ENCODE peak calls at places on chromosomes 13 and 19, in five cellular contexts. Q is ovary, C is BJ, Z is GM12865, A is fibroblast of lung. J is an unnamed sample.

GRCh38 chr13:97944396-97945029 is 9.0 kb upstream of the IPO5 start:
- DNase-seq in Q (no peak), C (no peak), Z (no peak), A (peak), J (peak)

GRCh38 chr19:41327499-41328156 is 17.7 kb downstream of the CCDC97 start:
- DNase-seq in Q (no peak), C (no peak), Z (peak), A (peak), J (peak)

GRCh38 chr19:33906578-33907335 is 110.1 kb downstream of the KCTD15 start:
- DNase-seq in Q (peak), C (no peak), Z (no peak), A (peak), J (peak)

GRCh38 chr19:10828981-10829821 is 6.8 kb downstream of the TMED1 start:
- DNase-seq in Q (no peak), C (no peak), Z (no peak), A (no peak), J (no peak)

GRCh38 chr13:48412881-48413351 is at the start of gene LPAR6:
- DNase-seq in Q (no peak), C (peak), Z (no peak), A (peak), J (peak)

GRCh38 chr13:67229438-67230242 is 496 bp downstream of the PCDH9 start:
- DNase-seq in Q (no peak), C (no peak), Z (no peak), A (peak), J (no peak)

GRCh38 chr19:51772977-51773376 is 12.0 kb downstream of the FPR2 start:
- DNase-seq in Q (no peak), C (no peak), Z (no peak), A (no peak), J (no peak)

GRCh38 chr13:26558074-26558805 is 757 bp downstream of the WASF3 start:
- DNase-seq in Q (no peak), C (no peak), Z (no peak), A (peak), J (peak)

GRCh38 chr13:113166266-113166665 is 7.8 kb downstream of the PROZ start:
- DNase-seq in Q (no peak), C (no peak), Z (no peak), A (no peak), J (no peak)

GRCh38 chr19:36685835-36686234 is 1.6 kb upstream of the ZNF567 start:
- DNase-seq in Q (no peak), C (no peak), Z (no peak), A (no peak), J (no peak)

GRCh38 chr19:40633207-40633606 is 32.0 kb downstream of the LTBP4 start:
- DNase-seq in Q (no peak), C (peak), Z (no peak), A (peak), J (peak)

GRCh38 chr19:10936661-10937084 is 8.1 kb downstream of the TIMM29 start:
- DNase-seq in Q (peak), C (peak), Z (peak), A (peak), J (peak)

GRCh38 chr13:40562975-40563349 is 103.5 kb downstream of the FOXO1 start:
- DNase-seq in Q (no peak), C (no peak), Z (peak), A (peak), J (no peak)

GRCh38 chr19:15216363-15216762 is 15.6 kb upstream of the NOTCH3 start:
- DNase-seq in Q (no peak), C (no peak), Z (no peak), A (no peak), J (no peak)

GRCh38 chr19:55189424-55189823 is 9.3 kb upstream of the SYT5 start:
- DNase-seq in Q (no peak), C (peak), Z (no peak), A (peak), J (peak)

GRCh38 chr19:32914879-32915278 is 45.3 kb upstream of the SLC7A9 start:
- DNase-seq in Q (no peak), C (no peak), Z (no peak), A (no peak), J (peak)

GRCh38 chr19:41698746-41699230 is 9.6 kb upstream of the CEACAM5 start:
- DNase-seq in Q (no peak), C (no peak), Z (no peak), A (no peak), J (no peak)

GRCh38 chr13:106593131-106593530 is 25.2 kb upstream of the ARGLU1 start:
- DNase-seq in Q (no peak), C (no peak), Z (no peak), A (no peak), J (no peak)

GRCh38 chr13:26024558-26024957 is 27.3 kb downstream of the SHISA2 start:
- DNase-seq in Q (no peak), C (no peak), Z (no peak), A (peak), J (no peak)

GRCh38 chr13:49297338-49297737 is 49.6 kb downstream of the CDADC1 start:
- DNase-seq in Q (peak), C (no peak), Z (no peak), A (no peak), J (no peak)

GRCh38 chr13:47897411-47898050 is 103.5 kb downstream of the SUCLA2 start:
- DNase-seq in Q (no peak), C (no peak), Z (no peak), A (peak), J (peak)

GRCh38 chr19:29712744-29713516 is 2.1 kb downstream of the C19orf12 start:
- DNase-seq in Q (peak), C (no peak), Z (no peak), A (no peak), J (no peak)

GRCh38 chr19:10010247-10010691 is at the start of gene COL5A3:
- DNase-seq in Q (peak), C (no peak), Z (no peak), A (no peak), J (peak)

GRCh38 chr13:52455677-52456041 is 381 bp downstream of the CKAP2 start:
- DNase-seq in Q (peak), C (peak), Z (peak), A (peak), J (peak)

GRCh38 chr19:42655748-42656147 is 61.0 kb upstream of the CEACAM8 start:
- DNase-seq in Q (no peak), C (no peak), Z (no peak), A (no peak), J (no peak)

GRCh38 chr19:40130013-40130412 is 39.3 kb upstream of the ZNF780A start:
- DNase-seq in Q (no peak), C (no peak), Z (no peak), A (no peak), J (no peak)

GRCh38 chr19:12133069-12133468 is 7.1 kb downstream of the ZNF20 start:
- DNase-seq in Q (no peak), C (no peak), Z (no peak), A (peak), J (peak)

GRCh38 chr19:40510526-40511115 is 43.8 kb downstream of the SPTBN4 start:
- DNase-seq in Q (no peak), C (peak), Z (no peak), A (peak), J (peak)

GRCh38 chr19:39409886-39410619 is 2.4 kb upstream of the PLEKHG2 start:
- DNase-seq in Q (peak), C (no peak), Z (peak), A (peak), J (peak)

GRCh38 chr19:50381881-50382729 is 2.0 kb upstream of the POLD1 start:
- DNase-seq in Q (no peak), C (no peak), Z (no peak), A (no peak), J (no peak)

GRCh38 chr19:50380767-50381166 is 3.4 kb upstream of the POLD1 start:
- DNase-seq in Q (peak), C (no peak), Z (no peak), A (no peak), J (no peak)

GRCh38 chr19:50384685-50385535 is 763 bp downstream of the POLD1 start:
- DNase-seq in Q (no peak), C (no peak), Z (no peak), A (peak), J (peak)

GRCh38 chr19:50383852-50384684 is at the start of gene POLD1:
- DNase-seq in Q (peak), C (peak), Z (peak), A (peak), J (peak)

DNA sequence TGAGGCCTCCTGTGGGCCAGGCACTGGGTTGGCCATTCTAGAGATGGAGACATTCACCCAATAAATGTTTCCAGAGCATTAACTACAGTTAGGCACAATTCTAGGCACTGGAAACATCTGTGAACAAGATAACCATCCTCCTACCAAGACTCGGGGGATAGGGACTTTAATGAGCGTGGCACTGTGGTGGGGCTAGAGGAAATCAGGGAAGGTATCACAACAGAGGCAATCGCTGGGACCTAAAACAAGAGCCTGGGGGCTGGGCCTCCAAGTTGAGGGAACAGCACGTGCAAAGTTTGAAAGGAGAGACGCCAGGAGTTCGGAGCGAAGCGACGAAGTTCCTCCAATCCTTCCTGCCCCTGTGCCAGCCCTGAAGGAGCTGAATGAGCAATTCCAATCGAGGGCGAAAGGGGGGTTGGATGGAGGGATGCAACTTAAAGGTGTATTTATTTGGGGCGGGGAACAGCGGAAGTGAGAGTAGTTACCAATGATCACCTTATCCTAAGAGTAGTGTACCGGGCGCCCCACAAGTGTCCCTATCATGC is 768 bp upstream of the POLD1 start:
- DNase-seq in Q (no peak), C (no peak), Z (no peak), A (no peak), J (no peak)
- H3K4me3 ChIP-seq in Q (peak), C (peak), Z (peak), A (peak), J (peak)

DNA sequence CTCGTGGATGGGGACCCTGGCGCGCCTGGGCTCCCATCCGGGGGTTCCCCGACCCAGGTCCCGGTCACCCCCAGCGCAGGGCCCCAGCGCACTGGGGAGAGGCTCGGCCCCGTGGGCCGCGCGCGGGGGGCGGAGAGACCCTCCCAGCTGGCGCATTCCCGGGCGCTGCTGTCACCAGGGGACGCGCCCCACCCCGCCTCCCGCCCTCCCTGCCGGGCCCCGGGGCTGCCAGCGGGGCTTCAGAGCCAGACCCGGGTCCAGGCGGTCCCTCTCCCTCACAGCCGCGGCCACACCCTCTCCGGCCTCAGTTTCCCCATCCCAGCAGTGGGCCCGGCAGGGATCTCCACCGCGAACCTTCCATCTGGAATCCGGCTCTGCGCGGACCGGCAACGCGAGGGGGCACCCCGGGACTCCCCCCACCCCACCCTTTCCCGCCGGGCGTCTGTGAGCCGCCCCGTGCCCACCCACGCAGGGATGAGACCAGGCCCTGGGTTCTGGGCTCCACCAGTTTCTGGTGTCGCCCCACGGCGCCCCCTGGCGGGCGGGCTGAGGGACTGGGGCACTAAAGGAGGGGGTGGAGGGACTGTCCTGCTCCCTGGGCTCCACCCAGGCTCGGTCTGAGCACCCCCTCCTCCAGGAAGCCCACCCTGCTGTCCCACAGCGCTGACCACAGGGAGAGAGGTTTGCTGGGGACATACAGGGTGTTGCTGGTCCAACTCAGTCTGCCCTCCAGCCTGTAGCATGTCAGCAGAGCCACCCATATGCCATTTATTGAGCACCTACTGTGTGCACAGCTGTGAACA is 874 bp upstream of the ADAMTSL5 start:
- DNase-seq in Q (no peak), C (no peak), Z (peak), A (peak), J (peak)
- TF ChIP-seq CTCF in Q (no peak), C (peak), Z (peak), A (peak), J (peak)

DNA sequence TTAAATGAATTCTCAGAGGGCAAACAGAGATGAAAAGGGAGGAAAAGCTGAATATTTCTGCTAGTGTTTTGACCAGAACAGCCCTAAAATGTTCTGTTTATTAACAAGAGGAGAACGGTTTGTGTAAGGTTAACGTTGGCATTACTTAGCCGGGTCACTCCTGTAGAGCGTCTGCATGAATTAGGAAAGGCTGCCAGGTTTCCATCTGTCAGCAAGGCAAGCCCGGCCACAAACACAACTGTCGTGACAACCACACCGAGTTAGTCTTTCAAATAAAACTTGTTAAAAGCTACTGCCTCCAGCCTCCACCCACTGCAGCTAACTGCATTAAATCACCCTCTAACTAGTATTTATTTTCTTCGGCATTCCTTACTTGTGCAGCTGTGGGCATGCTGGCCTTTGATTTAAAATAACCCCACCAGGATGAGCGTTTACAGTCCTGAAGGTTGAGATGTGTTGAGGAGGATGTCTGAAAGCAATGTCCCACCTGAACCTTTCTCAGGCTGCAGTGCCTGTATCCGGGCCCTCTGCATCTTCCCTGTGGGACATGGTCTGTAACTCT is 527.9 kb downstream of the FGF9 start:
- DNase-seq in Q (no peak), C (peak), Z (no peak), A (no peak), J (no peak)
- H3K4me3 ChIP-seq in Q (no peak), C (no peak), Z (no peak), A (no peak), J (no peak)

DNA sequence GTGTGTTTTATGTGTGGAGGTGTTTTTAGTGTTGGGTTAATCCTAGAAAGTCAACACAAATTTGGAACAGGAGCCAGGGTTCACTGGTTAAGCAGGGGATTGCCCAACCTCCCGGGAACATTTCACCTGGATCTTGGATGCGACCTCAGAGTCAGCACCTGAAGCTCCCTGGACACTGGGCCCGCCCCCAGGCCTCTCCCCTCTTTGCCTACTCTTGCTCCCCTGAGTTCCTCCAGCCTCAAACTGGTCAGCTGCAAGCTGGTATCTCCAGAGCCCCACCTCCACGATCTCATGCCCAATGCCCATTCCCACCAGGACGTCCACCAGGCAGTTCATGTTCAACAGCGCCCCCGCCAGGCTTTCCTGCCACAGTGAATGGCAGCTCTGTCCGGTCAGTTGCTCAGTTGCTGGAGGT is 9.7 kb downstream of the HSD17B14 start:
- DNase-seq in Q (peak), C (no peak), Z (no peak), A (no peak), J (no peak)
- TF ChIP-seq CTCF in Q (no peak), C (no peak), Z (no peak), A (no peak), J (peak)

GRCh38 chr19:2014081-2014693 is 1.3 kb downstream of the BTBD2 start:
- DNase-seq in Q (no peak), C (no peak), Z (no peak), A (no peak), J (no peak)

GRCh38 chr19:2012941-2013682 is 2.4 kb downstream of the BTBD2 start:
- DNase-seq in Q (no peak), C (no peak), Z (no peak), A (no peak), J (no peak)

GRCh38 chr19:2013683-2013961 is 1.9 kb downstream of the BTBD2 start:
- DNase-seq in Q (no peak), C (no peak), Z (no peak), A (no peak), J (no peak)

GRCh38 chr19:2011169-2011568 is 4.3 kb downstream of the BTBD2 start:
- DNase-seq in Q (no peak), C (no peak), Z (no peak), A (no peak), J (no peak)

GRCh38 chr19:2010135-2010668 is 5.3 kb downstream of the BTBD2 start:
- DNase-seq in Q (no peak), C (no peak), Z (no peak), A (no peak), J (no peak)
- H3K4me3 ChIP-seq in Q (no peak), C (no peak), Z (no peak), A (no peak), J (no peak)